ENCODE peak calls at places on chromosomes 13 and 19, in four cellular contexts. I, A, H and Z are unnamed samples.

GRCh38 chr19:920051-920857 is 3.1 kb downstream of the KISS1R start:
- DNase-seq in I (no peak), A (peak; percentile 53), H (no peak), Z (no peak)

GRCh38 chr13:106349080-106349841 is 186.2 kb downstream of the EFNB2 start:
- DNase-seq in H (no peak), A (peak; percentile 47), I (no peak), Z (no peak)

GRCh38 chr13:109758937-109759480 is 27.4 kb downstream of the IRS2 start:
- DNase-seq in I (no peak), H (no peak), A (no peak), Z (no peak)

GRCh38 chr19:33047422-33047821 is 17.3 kb downstream of the RHPN2 start:
- DNase-seq in A (peak; percentile 37), I (peak; percentile 53), H (no peak), Z (no peak)

GRCh38 chr19:35135389-35135909 is 590 bp upstream of the LGI4 start:
- DNase-seq in A (peak; percentile 88), I (peak; percentile 93), H (peak; percentile 65), Z (no peak)

GRCh38 chr13:106061781-106062180 is 473.7 kb downstream of the EFNB2 start:
- DNase-seq in A (no peak), H (no peak), I (no peak), Z (no peak)

GRCh38 chr19:53957448-53958167 is 5.1 kb upstream of the CACNG8 start:
- DNase-seq in I (no peak), H (no peak), A (no peak), Z (no peak)

GRCh38 chr19:34556500-34556899 is 74.9 kb downstream of the WTIP start:
- DNase-seq in A (peak; percentile 77), H (peak; percentile 13), I (peak; percentile 27), Z (no peak)

GRCh38 chr19:8580710-8581281 is 3.6 kb upstream of the MYO1F start:
- DNase-seq in H (peak; percentile 63), A (peak; percentile 88), I (peak; percentile 87), Z (no peak)

GRCh38 chr13:49240017-49240416 is 7.7 kb upstream of the CDADC1 start:
- DNase-seq in H (peak; percentile 22), I (no peak), A (peak; percentile 18), Z (no peak)

GRCh38 chr19:45074744-45075143 is 1.5 kb downstream of the ZNF296 start:
- DNase-seq in A (peak; percentile 25), H (no peak), I (no peak), Z (no peak)

GRCh38 chr19:6092329-6093286 is 17.7 kb downstream of the RFX2 start:
- DNase-seq in I (peak; percentile 78), A (peak; percentile 68), H (peak; percentile 56), Z (no peak)

GRCh38 chr13:102686024-102686423 is 8.8 kb downstream of the METTL21C start:
- DNase-seq in A (no peak), I (no peak), H (no peak), Z (no peak)

GRCh38 chr19:55080915-55081772 is 5.5 kb downstream of the EPS8L1 start:
- DNase-seq in I (peak; percentile 94), H (peak; percentile 53), A (peak; percentile 98), Z (peak; percentile 35)

GRCh38 chr13:25927966-25928365 is 123.8 kb downstream of the SHISA2 start:
- DNase-seq in I (no peak), H (no peak), A (no peak), Z (no peak)
- TF ChIP-seq CREM in I (no peak), H (no peak), A (no peak), Z (no peak)

DNA sequence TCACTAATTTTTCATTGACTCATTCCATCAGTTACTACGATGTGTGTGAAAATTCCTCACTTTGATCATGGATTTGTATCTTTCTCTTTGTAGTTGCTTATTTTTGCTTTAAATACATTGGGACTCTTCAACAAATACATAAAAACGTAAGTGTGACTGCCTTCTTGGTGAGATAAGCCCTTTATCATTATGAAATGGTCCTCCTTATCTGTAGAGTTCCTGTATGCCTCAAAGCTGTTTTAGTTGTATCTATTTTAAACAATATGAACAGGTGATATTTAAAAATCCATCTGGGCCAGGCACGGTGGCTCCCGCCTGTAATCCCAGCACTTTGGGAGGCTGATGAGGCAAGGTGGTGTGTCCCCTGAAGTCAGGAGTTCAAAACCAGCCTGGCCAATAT is 11.3 kb downstream of the DCUN1D2 start:
- DNase-seq in A (no peak), H (no peak), I (no peak), Z (no peak)
- TF ChIP-seq CREM in A (no peak), H (no peak), I (no peak), Z (no peak)

GRCh38 chr19:13846533-13847032 is 30.4 kb upstream of the NANOS3 start:
- DNase-seq in I (peak; percentile 78), A (peak; percentile 82), H (peak; percentile 95), Z (peak; percentile 85)
- TF ChIP-seq CREM in I (peak; percentile 95), A (no peak), H (no peak), Z (peak; percentile 91)

GRCh38 chr19:10010247-10010691 is at the start of gene COL5A3:
- DNase-seq in I (peak; percentile 39), A (peak; percentile 49), H (no peak), Z (no peak)
- TF ChIP-seq CREM in I (no peak), A (no peak), H (no peak), Z (no peak)